ENCODE peak calls at places on chromosomes 16 and 17, in four cellular contexts. One of them, this sample, is unnamed.

GRCh38 chr17:81337449-81337848 is 42.3 kb upstream of the SLC38A10 start:
- DNase-seq in left kidney: peak; percentile 70
- DNase-seq in lung: peak; percentile 76
- DNase-seq in AG09309: no peak
- DNase-seq in this sample: no peak

GRCh38 chr17:82267575-82268379 is 5.7 kb downstream of the CSNK1D start:
- DNase-seq in left kidney: peak; percentile 52
- DNase-seq in lung: peak; percentile 95
- DNase-seq in AG09309: peak; percentile 86
- DNase-seq in this sample: peak; percentile 82

GRCh38 chr17:59487161-59487873 is 78.1 kb upstream of the DHX40 start:
- DNase-seq in left kidney: no peak
- DNase-seq in lung: no peak
- DNase-seq in AG09309: peak; percentile 23
- DNase-seq in this sample: no peak

GRCh38 chr16:12771341-12771798 is 32.3 kb downstream of the CPPED1 start:
- DNase-seq in left kidney: no peak
- DNase-seq in lung: no peak
- DNase-seq in AG09309: no peak
- DNase-seq in this sample: no peak

GRCh38 chr17:45402916-45403315 is 29.8 kb downstream of the ARHGAP27 start:
- DNase-seq in left kidney: no peak
- DNase-seq in lung: no peak
- DNase-seq in AG09309: no peak
- DNase-seq in this sample: no peak

GRCh38 chr17:9229160-9229825 is 208.0 kb downstream of the NTN1 start:
- DNase-seq in left kidney: no peak
- DNase-seq in lung: no peak
- DNase-seq in AG09309: no peak
- DNase-seq in this sample: no peak

GRCh38 chr17:58285422-58285810 is 4.7 kb upstream of the MPO start:
- DNase-seq in left kidney: no peak
- DNase-seq in lung: no peak
- DNase-seq in AG09309: no peak
- DNase-seq in this sample: no peak

GRCh38 chr17:49494937-49495841 is at the start of gene NGFR:
- DNase-seq in left kidney: peak; percentile 83
- DNase-seq in lung: no peak
- DNase-seq in AG09309: no peak
- DNase-seq in this sample: no peak

GRCh38 chr16:87384162-87384999 is 805 bp upstream of the FBXO31 start:
- DNase-seq in left kidney: no peak
- DNase-seq in lung: peak; percentile 43
- DNase-seq in AG09309: no peak
- DNase-seq in this sample: no peak

GRCh38 chr17:65297384-65297783 is 160.2 kb downstream of the RGS9 start:
- DNase-seq in left kidney: no peak
- DNase-seq in lung: no peak
- DNase-seq in AG09309: no peak
- DNase-seq in this sample: no peak

GRCh38 chr17:55219939-55220338 is 44.8 kb upstream of the HLF start:
- DNase-seq in left kidney: no peak
- DNase-seq in lung: no peak
- DNase-seq in AG09309: no peak
- DNase-seq in this sample: no peak

GRCh38 chr16:84109598-84110325 is 7.0 kb downstream of the MBTPS1 start:
- DNase-seq in left kidney: no peak
- DNase-seq in lung: no peak
- DNase-seq in AG09309: no peak
- DNase-seq in this sample: no peak

GRCh38 chr17:69500911-69501429 is 86.5 kb downstream of the MAP2K6 start:
- DNase-seq in left kidney: no peak
- DNase-seq in lung: no peak
- DNase-seq in AG09309: no peak
- DNase-seq in this sample: no peak

GRCh38 chr17:72145972-72146755 is 25.3 kb downstream of the SOX9 start:
- DNase-seq in left kidney: no peak
- DNase-seq in lung: no peak
- DNase-seq in AG09309: no peak
- DNase-seq in this sample: no peak

GRCh38 chr17:7443499-7444485 is 1.1 kb upstream of the CHRNB1 start:
- DNase-seq in left kidney: no peak
- DNase-seq in lung: no peak
- DNase-seq in AG09309: no peak
- DNase-seq in this sample: no peak

GRCh38 chr16:28317040-28317880 is 24.9 kb downstream of the SBK1 start:
- DNase-seq in left kidney: peak; percentile 72
- DNase-seq in lung: peak; percentile 44
- DNase-seq in AG09309: no peak
- DNase-seq in this sample: no peak

GRCh38 chr17:57407287-57408063 is 151.2 kb downstream of the MSI2 start:
- DNase-seq in left kidney: peak; percentile 91
- DNase-seq in lung: no peak
- DNase-seq in AG09309: no peak
- DNase-seq in this sample: no peak

GRCh38 chr16:58128721-58129096 is 472 bp downstream of the CFAP20 start:
- DNase-seq in left kidney: peak; percentile 75
- DNase-seq in lung: no peak
- DNase-seq in AG09309: no peak
- DNase-seq in this sample: no peak

GRCh38 chr17:3556905-3557767 is 476 bp downstream of the TRPV3 start:
- DNase-seq in left kidney: peak; percentile 28
- DNase-seq in lung: no peak
- DNase-seq in AG09309: no peak
- DNase-seq in this sample: no peak

GRCh38 chr17:29577778-29578211 is 9.3 kb downstream of the TP53I13 start:
- DNase-seq in left kidney: no peak
- DNase-seq in lung: no peak
- DNase-seq in AG09309: no peak
- DNase-seq in this sample: peak; percentile 52

GRCh38 chr17:76727745-76728456 is 1.3 kb downstream of the METTL23 start:
- DNase-seq in left kidney: peak; percentile 71
- DNase-seq in lung: no peak
- DNase-seq in AG09309: no peak
- DNase-seq in this sample: no peak

GRCh38 chr16:54936086-54936978 is 5.7 kb downstream of the IRX5 start:
- DNase-seq in left kidney: peak; percentile 81
- DNase-seq in lung: no peak
- DNase-seq in AG09309: no peak
- DNase-seq in this sample: no peak

GRCh38 chr17:78356163-78356713 is 3.6 kb downstream of the SOCS3 start:
- DNase-seq in left kidney: peak; percentile 61
- DNase-seq in lung: no peak
- DNase-seq in AG09309: no peak
- DNase-seq in this sample: peak; percentile 65

GRCh38 chr17:38905375-38905774 is 20.0 kb upstream of the LASP1NB start:
- DNase-seq in left kidney: no peak
- DNase-seq in lung: no peak
- DNase-seq in AG09309: no peak
- DNase-seq in this sample: no peak

GRCh38 chr17:27038676-27039075 is 255.2 kb upstream of the WSB1 start:
- DNase-seq in left kidney: no peak
- DNase-seq in lung: no peak
- DNase-seq in AG09309: no peak
- DNase-seq in this sample: no peak

GRCh38 chr16:85448557-85449194 is 164.4 kb upstream of the GSE1 start:
- DNase-seq in left kidney: peak; percentile 82
- DNase-seq in lung: no peak
- DNase-seq in AG09309: no peak
- DNase-seq in this sample: no peak

GRCh38 chr17:66560691-66561090 is 258.3 kb downstream of the PRKCA start:
- DNase-seq in left kidney: no peak
- DNase-seq in lung: no peak
- DNase-seq in AG09309: no peak
- DNase-seq in this sample: no peak

GRCh38 chr17:82320956-82321927 is 3.8 kb upstream of the CD7 start:
- DNase-seq in left kidney: no peak
- DNase-seq in lung: no peak
- DNase-seq in AG09309: no peak
- DNase-seq in this sample: no peak

GRCh38 chr16:3032624-3033023 is 4.1 kb downstream of the BICDL2 start:
- DNase-seq in left kidney: no peak
- DNase-seq in lung: no peak
- DNase-seq in AG09309: no peak
- DNase-seq in this sample: no peak

GRCh38 chr17:45844695-45845375 is at the start of gene SPPL2C:
- DNase-seq in left kidney: no peak
- DNase-seq in lung: no peak
- DNase-seq in AG09309: no peak
- DNase-seq in this sample: no peak

GRCh38 chr16:48556913-48557351 is 53.0 kb downstream of the N4BP1 start:
- DNase-seq in left kidney: no peak
- DNase-seq in lung: no peak
- DNase-seq in AG09309: peak; percentile 23
- DNase-seq in this sample: no peak

GRCh38 chr16:29743475-29743826 is 2.3 kb downstream of the C16orf54 start:
- DNase-seq in left kidney: no peak
- DNase-seq in lung: no peak
- DNase-seq in AG09309: no peak
- DNase-seq in this sample: no peak

GRCh38 chr17:33901085-33901484 is 354.0 kb upstream of the CCL2 start:
- DNase-seq in left kidney: no peak
- DNase-seq in lung: no peak
- DNase-seq in AG09309: no peak
- DNase-seq in this sample: no peak

GRCh38 chr16:69490707-69491324 is 66.4 kb downstream of the CYB5B start:
- DNase-seq in left kidney: no peak
- DNase-seq in lung: no peak
- DNase-seq in AG09309: no peak
- DNase-seq in this sample: no peak

GRCh38 chr16:17345043-17345442 is 125.7 kb downstream of the XYLT1 start:
- DNase-seq in left kidney: no peak
- DNase-seq in lung: peak; percentile 50
- DNase-seq in AG09309: no peak
- DNase-seq in this sample: no peak

GRCh38 chr17:74592087-74592990 is at the start of gene CD300LD:
- DNase-seq in left kidney: no peak
- DNase-seq in lung: no peak
- DNase-seq in AG09309: no peak
- DNase-seq in this sample: no peak

GRCh38 chr17:16942141-16943031 is 29.5 kb downstream of the TNFRSF13B start:
- DNase-seq in left kidney: no peak
- DNase-seq in lung: no peak
- DNase-seq in AG09309: no peak
- DNase-seq in this sample: no peak

This sample was measured in AG09319.